ENCODE peak calls at places on chromosomes 1 and 21, in ten cellular contexts. M, O, D, X, Q, H, T, E, Y and N are unnamed samples.

GRCh38 chr1:175307160-175307559 is 114.6 kb upstream of the KIAA0040 start:
- DNase-seq in M (no peak), O (no peak), D (no peak), X (no peak), Q (no peak), H (no peak), T (no peak), E (no peak), Y (no peak), N (no peak)

GRCh38 chr1:21586926-21587601 is 77.8 kb downstream of the ALPL start:
- DNase-seq in M (peak), O (peak), D (no peak), X (no peak), Q (peak), H (peak), T (peak), E (peak), Y (peak), N (peak)

GRCh38 chr1:227895828-227896685 is 51.7 kb downstream of the WNT9A start:
- DNase-seq in M (no peak), O (no peak), D (no peak), X (peak), Q (no peak), H (peak), T (peak), E (peak), Y (peak), N (no peak)

GRCh38 chr1:228770779-228771223 is 35.5 kb downstream of the RHOU start:
- DNase-seq in M (no peak), O (no peak), D (no peak), X (no peak), Q (no peak), H (no peak), T (no peak), E (peak), Y (no peak), N (no peak)

GRCh38 chr21:35933466-35933865 is 126.9 kb downstream of the SETD4 start:
- DNase-seq in M (peak), O (no peak), D (peak), X (peak), Q (no peak), H (peak), T (peak), E (no peak), Y (peak), N (peak)

GRCh38 chr1:29875557-29876028 is 639.3 kb downstream of the PTPRU start:
- DNase-seq in M (no peak), O (peak), D (no peak), X (no peak), Q (no peak), H (no peak), T (peak), E (no peak), Y (peak), N (no peak)

GRCh38 chr1:232963366-232963765 is 13.0 kb downstream of the NTPCR start:
- DNase-seq in M (no peak), O (no peak), D (no peak), X (no peak), Q (no peak), H (peak), T (peak), E (no peak), Y (peak), N (no peak)

GRCh38 chr1:10900265-10900651 is 103.8 kb upstream of the CASZ1 start:
- DNase-seq in M (no peak), O (no peak), D (no peak), X (no peak), Q (no peak), H (peak), T (no peak), E (no peak), Y (no peak), N (no peak)

GRCh38 chr1:230220478-230220877 is 153.4 kb downstream of the GALNT2 start:
- DNase-seq in M (no peak), O (no peak), D (no peak), X (no peak), Q (no peak), H (no peak), T (no peak), E (no peak), Y (no peak), N (peak)

GRCh38 chr1:42743302-42744029 is 3.4 kb upstream of the CLDN19 start:
- DNase-seq in M (no peak), O (peak), D (no peak), X (no peak), Q (no peak), H (peak), T (no peak), E (no peak), Y (no peak), N (no peak)

GRCh38 chr1:154962795-154963330 is 1.3 kb upstream of the PYGO2 start:
- DNase-seq in M (no peak), O (no peak), D (no peak), X (no peak), Q (no peak), H (no peak), T (no peak), E (no peak), Y (no peak), N (no peak)

GRCh38 chr21:37281993-37282392 is 14.9 kb upstream of the VPS26C start:
- DNase-seq in M (no peak), O (no peak), D (no peak), X (no peak), Q (no peak), H (no peak), T (no peak), E (no peak), Y (no peak), N (peak)

GRCh38 chr1:7278827-7279752 is 492.0 kb upstream of the VAMP3 start:
- DNase-seq in M (no peak), O (no peak), D (no peak), X (no peak), Q (no peak), H (no peak), T (no peak), E (no peak), Y (no peak), N (no peak)

GRCh38 chr1:160675641-160676410 is 29.0 kb upstream of the SLAMF1 start:
- DNase-seq in M (peak), O (peak), D (no peak), X (peak), Q (peak), H (peak), T (peak), E (peak), Y (peak), N (peak)

GRCh38 chr1:231512147-231512698 is 16.2 kb upstream of the TSNAX start:
- DNase-seq in M (peak), O (no peak), D (no peak), X (no peak), Q (no peak), H (peak), T (peak), E (no peak), Y (peak), N (no peak)

GRCh38 chr1:90841477-90841876 is 124.4 kb upstream of the BARHL2 start:
- DNase-seq in M (no peak), O (no peak), D (no peak), X (no peak), Q (no peak), H (no peak), T (no peak), E (no peak), Y (no peak), N (peak)

GRCh38 chr1:228463559-228464455 is 23.4 kb upstream of the RNF187 start:
- DNase-seq in M (peak), O (peak), D (no peak), X (peak), Q (no peak), H (peak), T (peak), E (peak), Y (peak), N (peak)

GRCh38 chr1:244150071-244150470 is 99.0 kb downstream of the ZBTB18 start:
- DNase-seq in M (no peak), O (no peak), D (no peak), X (no peak), Q (no peak), H (no peak), T (no peak), E (no peak), Y (no peak), N (no peak)

GRCh38 chr1:41631971-41632370 is 147.5 kb upstream of the EDN2 start:
- DNase-seq in M (no peak), O (no peak), D (no peak), X (no peak), Q (no peak), H (no peak), T (peak), E (no peak), Y (no peak), N (no peak)

GRCh38 chr1:199758626-199759255 is 268.8 kb upstream of the NR5A2 start:
- DNase-seq in M (peak), O (no peak), D (no peak), X (no peak), Q (no peak), H (no peak), T (peak), E (no peak), Y (no peak), N (no peak)

GRCh38 chr1:199762567-199762966 is 264.9 kb upstream of the NR5A2 start:
- DNase-seq in M (no peak), O (no peak), D (no peak), X (no peak), Q (no peak), H (no peak), T (no peak), E (no peak), Y (no peak), N (no peak)

GRCh38 chr1:199753513-199753912 is 274.0 kb upstream of the NR5A2 start:
- DNase-seq in M (no peak), O (no peak), D (no peak), X (no peak), Q (no peak), H (no peak), T (no peak), E (no peak), Y (no peak), N (no peak)

GRCh38 chr1:199759268-199759724 is 268.2 kb upstream of the NR5A2 start:
- DNase-seq in M (peak), O (no peak), D (no peak), X (no peak), Q (no peak), H (peak), T (peak), E (no peak), Y (no peak), N (no peak)
- H3K4me3 ChIP-seq in M (peak), O (no peak), D (no peak), X (no peak), Q (no peak), H (no peak), T (no peak), E (no peak), Y (no peak), N (no peak)

DNA sequence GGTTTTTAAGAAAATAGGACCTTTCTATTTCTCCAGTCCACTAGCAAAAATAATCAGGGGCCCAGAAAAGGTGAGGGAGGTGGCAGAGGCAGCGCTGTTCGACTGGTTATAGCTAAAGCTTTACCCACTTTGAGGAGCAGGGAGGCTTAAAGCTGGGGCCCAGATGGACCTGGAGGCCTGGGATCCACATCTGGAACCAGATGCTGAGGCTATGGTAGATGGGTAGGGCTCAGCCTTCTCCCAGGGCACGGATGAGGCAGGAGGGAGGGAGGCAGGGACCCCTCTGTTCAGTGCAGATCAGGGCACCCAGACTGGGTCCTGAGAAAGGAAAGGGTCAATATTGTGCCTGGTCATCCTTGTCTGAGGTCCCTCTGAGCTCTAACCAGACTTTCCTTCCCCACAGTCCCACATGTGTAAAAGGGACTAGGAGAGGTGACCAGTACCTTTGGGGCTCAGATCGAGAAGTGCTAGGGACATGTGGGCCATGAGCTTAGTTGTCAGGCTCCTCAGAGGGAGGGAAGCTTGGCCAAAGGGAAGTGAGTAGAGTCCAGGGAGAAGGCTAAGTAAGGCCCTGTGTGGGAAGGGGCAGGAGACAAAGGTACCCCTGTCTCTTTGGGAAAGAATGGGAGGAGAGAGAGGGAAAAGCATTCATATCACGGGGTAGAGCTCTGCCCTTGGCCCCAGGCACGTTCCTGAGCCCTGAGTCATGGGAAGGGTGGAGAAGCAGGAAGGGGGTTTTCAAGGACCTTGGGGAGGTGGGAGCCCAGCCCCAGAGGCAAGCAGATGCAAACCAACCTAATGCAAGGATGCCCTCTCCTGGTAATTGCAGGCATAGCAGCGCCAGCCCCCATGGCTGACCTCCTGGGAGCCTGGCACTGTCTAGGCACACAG is 15.4 kb downstream of the LMNA start:
- DNase-seq in M (peak), O (peak), D (peak), X (peak), Q (peak), H (peak), T (peak), E (peak), Y (peak), N (peak)
- H3K4me3 ChIP-seq in M (peak), O (no peak), D (peak), X (no peak), Q (peak), H (no peak), T (no peak), E (peak), Y (peak), N (no peak)

GRCh38 chr1:179253286-179253972 is 24.0 kb upstream of the ABL2 start:
- DNase-seq in M (no peak), O (no peak), D (no peak), X (no peak), Q (no peak), H (no peak), T (peak), E (no peak), Y (peak), N (no peak)
- H3K4me3 ChIP-seq in M (no peak), O (no peak), D (no peak), X (no peak), Q (no peak), H (no peak), T (no peak), E (no peak), Y (no peak), N (no peak)

GRCh38 chr1:15848143-15848928 is 829 bp downstream of the SPEN start:
- DNase-seq in M (no peak), O (peak), D (no peak), X (peak), Q (no peak), H (peak), T (peak), E (peak), Y (no peak), N (peak)

GRCh38 chr1:15847100-15847892 is at the start of gene SPEN:
- DNase-seq in M (peak), O (peak), D (peak), X (peak), Q (peak), H (peak), T (peak), E (peak), Y (peak), N (peak)

GRCh38 chr1:15848929-15849774 is 1.6 kb downstream of the SPEN start:
- DNase-seq in M (peak), O (peak), D (peak), X (peak), Q (no peak), H (peak), T (peak), E (peak), Y (peak), N (peak)

GRCh38 chr1:15847893-15848142 is 311 bp downstream of the SPEN start:
- DNase-seq in M (no peak), O (no peak), D (no peak), X (no peak), Q (no peak), H (no peak), T (no peak), E (no peak), Y (no peak), N (no peak)

GRCh38 chr1:15843826-15844572 is 3.5 kb upstream of the SPEN start:
- DNase-seq in M (no peak), O (no peak), D (no peak), X (no peak), Q (no peak), H (no peak), T (no peak), E (no peak), Y (no peak), N (no peak)
- H3K4me3 ChIP-seq in M (no peak), O (no peak), D (no peak), X (no peak), Q (no peak), H (no peak), T (no peak), E (no peak), Y (no peak), N (no peak)

GRCh38 chr1:32798679-32799416 is 18.3 kb downstream of the YARS1 start:
- DNase-seq in M (no peak), O (peak), D (no peak), X (no peak), Q (no peak), H (no peak), T (no peak), E (no peak), Y (no peak), N (no peak)

GRCh38 chr1:32801096-32801713 is 16.0 kb downstream of the YARS1 start:
- DNase-seq in M (no peak), O (no peak), D (no peak), X (no peak), Q (peak), H (no peak), T (no peak), E (no peak), Y (no peak), N (no peak)

GRCh38 chr1:32791881-32792280 is 25.3 kb downstream of the YARS1 start:
- DNase-seq in M (no peak), O (no peak), D (no peak), X (no peak), Q (no peak), H (peak), T (peak), E (no peak), Y (peak), N (no peak)

GRCh38 chr1:32798191-32798590 is 19.0 kb downstream of the YARS1 start:
- DNase-seq in M (no peak), O (no peak), D (no peak), X (no peak), Q (no peak), H (peak), T (no peak), E (no peak), Y (no peak), N (no peak)

DNA sequence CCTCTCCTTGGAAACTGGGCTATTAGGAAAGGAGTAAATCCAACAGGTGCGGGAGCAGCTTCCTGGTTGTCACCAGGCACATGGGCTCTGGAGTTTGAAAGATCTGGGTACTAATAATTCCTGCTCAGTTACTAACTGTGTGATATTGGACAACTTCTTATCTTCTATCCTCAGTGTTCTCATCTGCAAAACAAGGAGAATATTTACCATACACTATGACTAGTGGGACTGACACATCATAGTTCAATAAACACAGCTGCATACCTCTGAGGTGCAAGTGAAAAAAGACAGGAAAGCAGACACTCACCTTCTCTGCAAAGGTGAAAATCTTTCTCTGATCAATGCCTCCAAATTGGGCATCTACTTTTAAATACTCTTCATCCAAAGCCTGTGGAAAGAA is 19.7 kb downstream of the YARS1 start:
- DNase-seq in M (no peak), O (no peak), D (no peak), X (no peak), Q (no peak), H (no peak), T (no peak), E (no peak), Y (no peak), N (no peak)
- H3K4me3 ChIP-seq in M (no peak), O (no peak), D (no peak), X (no peak), Q (no peak), H (no peak), T (no peak), E (no peak), Y (no peak), N (no peak)

GRCh38 chr21:38811257-38811656 is 5.5 kb downstream of the ETS2 start:
- DNase-seq in M (no peak), O (no peak), D (no peak), X (no peak), Q (peak), H (peak), T (peak), E (no peak), Y (peak), N (peak)
- H3K4me3 ChIP-seq in M (no peak), O (no peak), D (no peak), X (no peak), Q (no peak), H (no peak), T (no peak), E (peak), Y (no peak), N (peak)

GRCh38 chr1:234743866-234744581 is 134.0 kb upstream of the IRF2BP2 start:
- DNase-seq in M (no peak), O (no peak), D (no peak), X (no peak), Q (no peak), H (peak), T (peak), E (no peak), Y (peak), N (peak)
- H3K4me3 ChIP-seq in M (no peak), O (no peak), D (peak), X (no peak), Q (no peak), H (no peak), T (no peak), E (peak), Y (no peak), N (peak)

DNA sequence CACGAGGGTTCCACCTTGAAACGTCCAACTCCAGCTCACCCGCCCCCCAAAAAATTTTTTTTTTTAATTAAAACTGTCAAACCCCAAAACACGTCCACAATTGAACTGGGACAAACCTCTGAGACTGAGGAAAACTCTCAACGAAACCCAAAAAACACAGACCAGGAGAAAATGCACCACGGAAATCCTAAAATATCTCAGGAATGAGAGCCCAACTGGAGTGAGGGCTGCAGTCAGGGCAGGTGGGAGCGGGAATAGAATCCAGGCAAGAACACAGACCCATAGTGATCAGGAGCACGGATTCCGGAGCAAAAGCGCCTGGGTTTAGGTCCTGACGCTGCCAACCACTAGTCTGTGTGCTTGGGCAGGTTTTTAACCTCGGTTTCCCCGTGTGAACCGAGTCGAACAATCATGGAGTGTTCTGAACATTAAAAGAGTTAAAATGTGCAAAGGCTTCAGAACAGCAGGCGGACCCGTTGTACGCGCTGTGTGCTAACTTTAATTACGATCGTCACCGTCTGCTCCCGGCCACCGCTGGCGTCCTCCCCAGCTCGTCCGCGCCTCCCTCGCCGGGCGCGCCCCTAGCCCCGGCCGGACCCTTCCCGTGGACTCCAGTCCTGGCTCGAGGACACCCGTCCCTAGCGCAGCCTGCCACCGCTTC is 624 bp downstream of the ARHGAP29 start:
- DNase-seq in M (no peak), O (no peak), D (no peak), X (peak), Q (no peak), H (peak), T (peak), E (peak), Y (peak), N (peak)
- H3K4me3 ChIP-seq in M (peak), O (peak), D (peak), X (peak), Q (peak), H (peak), T (peak), E (peak), Y (peak), N (peak)